ENCODE peak calls at places on chromosomes 3 and 15, in four cellular contexts. One of them, this sample, is unnamed.

GRCh38 chr3:98779936-98780335 is 16.8 kb downstream of the ST3GAL6 start:
- DNase-seq in DMS53: no peak
- DNase-seq in effector memory CD4-positive, alpha-beta T cell: no peak
- DNase-seq in AG04450: no peak
- DNase-seq in this sample: no peak

GRCh38 chr15:97904196-97904572 is 56.3 kb upstream of the ARRDC4 start:
- DNase-seq in DMS53: peak
- DNase-seq in effector memory CD4-positive, alpha-beta T cell: no peak
- DNase-seq in AG04450: no peak
- DNase-seq in this sample: no peak

GRCh38 chr3:100149130-100149529 is 34.8 kb upstream of the FILIP1L start:
- DNase-seq in DMS53: peak
- DNase-seq in effector memory CD4-positive, alpha-beta T cell: no peak
- DNase-seq in AG04450: no peak
- DNase-seq in this sample: no peak

GRCh38 chr3:171748341-171748918 is 61.9 kb downstream of the PLD1 start:
- DNase-seq in DMS53: no peak
- DNase-seq in effector memory CD4-positive, alpha-beta T cell: no peak
- DNase-seq in AG04450: no peak
- DNase-seq in this sample: no peak

GRCh38 chr3:134330895-134331810 is 43.1 kb downstream of the AMOTL2 start:
- DNase-seq in DMS53: no peak
- DNase-seq in effector memory CD4-positive, alpha-beta T cell: no peak
- DNase-seq in AG04450: no peak
- DNase-seq in this sample: no peak

GRCh38 chr3:158970006-158970405 is 168.2 kb downstream of the MFSD1 start:
- DNase-seq in DMS53: peak
- DNase-seq in effector memory CD4-positive, alpha-beta T cell: no peak
- DNase-seq in AG04450: no peak
- DNase-seq in this sample: no peak

GRCh38 chr15:39747326-39747725 is 35.3 kb downstream of the FSIP1 start:
- DNase-seq in DMS53: no peak
- DNase-seq in effector memory CD4-positive, alpha-beta T cell: no peak
- DNase-seq in AG04450: no peak
- DNase-seq in this sample: no peak

GRCh38 chr3:112260563-112260962 is 33.5 kb downstream of the SLC9C1 start:
- DNase-seq in DMS53: no peak
- DNase-seq in effector memory CD4-positive, alpha-beta T cell: no peak
- DNase-seq in AG04450: no peak
- DNase-seq in this sample: no peak

GRCh38 chr3:43185656-43186375 is 79.9 kb upstream of the POMGNT2 start:
- DNase-seq in DMS53: no peak
- DNase-seq in effector memory CD4-positive, alpha-beta T cell: no peak
- DNase-seq in AG04450: peak
- DNase-seq in this sample: no peak

GRCh38 chr3:58492385-58492970 is 582 bp downstream of the KCTD6 start:
- DNase-seq in DMS53: peak
- DNase-seq in effector memory CD4-positive, alpha-beta T cell: no peak
- DNase-seq in AG04450: no peak
- DNase-seq in this sample: no peak

GRCh38 chr3:117954131-117954530 is 1080.5 kb downstream of the IGSF11 start:
- DNase-seq in DMS53: no peak
- DNase-seq in effector memory CD4-positive, alpha-beta T cell: no peak
- DNase-seq in AG04450: no peak
- DNase-seq in this sample: no peak

GRCh38 chr15:40722934-40723333 is 28.0 kb downstream of the RAD51 start:
- DNase-seq in DMS53: peak
- DNase-seq in effector memory CD4-positive, alpha-beta T cell: no peak
- DNase-seq in AG04450: no peak
- DNase-seq in this sample: no peak

GRCh38 chr3:174243194-174243593 is 615.9 kb upstream of the NAALADL2 start:
- DNase-seq in DMS53: no peak
- DNase-seq in effector memory CD4-positive, alpha-beta T cell: no peak
- DNase-seq in AG04450: no peak
- DNase-seq in this sample: no peak

GRCh38 chr15:69666921-69667811 is 214.5 kb downstream of the RPLP1 start:
- DNase-seq in DMS53: peak
- DNase-seq in effector memory CD4-positive, alpha-beta T cell: no peak
- DNase-seq in AG04450: no peak
- DNase-seq in this sample: no peak

This sample was measured in T-helper 17 cell.